ENCODE peak calls at places on chromosomes 5 and 9, in four cellular contexts. T, M, L and Z are unnamed samples.
A peak's percentile ranks its signal among the peaks of the same experiment; 100 is the strongest.

GRCh38 chr9:85332487-85332886 is 409.3 kb downstream of the AGTPBP1 start:
- ATAC-seq in L (no peak), T (no peak), M (no peak), Z (no peak)

GRCh38 chr9:107733530-107733907 is 243.9 kb upstream of the KLF4 start:
- ATAC-seq in T (no peak), M (no peak), L (no peak), Z (no peak)

GRCh38 chr5:38069360-38069759 is 189.0 kb upstream of the EGFLAM start:
- ATAC-seq in L (no peak), M (no peak), T (no peak), Z (no peak)

GRCh38 chr5:167861134-167861930 is 430.1 kb upstream of the WWC1 start:
- ATAC-seq in M (no peak), T (no peak), L (no peak), Z (no peak)

GRCh38 chr5:127871448-127872153 is 168.4 kb downstream of the CCDC192 start:
- ATAC-seq in M (no peak), L (no peak), T (peak; percentile 35), Z (no peak)

GRCh38 chr9:136170291-136170901 is 34.5 kb downstream of the LHX3 start:
- ATAC-seq in T (peak; percentile 72), L (peak; percentile 92), M (peak; percentile 47), Z (peak; percentile 83)

GRCh38 chr5:66324357-66324756 is 180.3 kb downstream of the SREK1 start:
- ATAC-seq in T (no peak), L (no peak), M (no peak), Z (no peak)

GRCh38 chr9:107631788-107632187 is 142.2 kb upstream of the KLF4 start:
- ATAC-seq in L (no peak), T (no peak), M (no peak), Z (no peak)

GRCh38 chr9:117958726-117959125 is 254.5 kb downstream of the TLR4 start:
- ATAC-seq in L (no peak), M (no peak), T (no peak), Z (no peak)

GRCh38 chr5:145681216-145681615 is 153.9 kb downstream of the PRELID2 start:
- ATAC-seq in T (no peak), L (no peak), M (no peak), Z (no peak)

GRCh38 chr9:94081435-94081834 is 2.8 kb upstream of the PTPDC1 start:
- ATAC-seq in L (no peak), M (no peak), T (no peak), Z (peak; percentile 76)

GRCh38 chr9:130932220-130933069 is 6.6 kb downstream of the FIBCD1 start:
- ATAC-seq in T (no peak), M (no peak), L (no peak), Z (no peak)

GRCh38 chr5:92086059-92086811 is 703.1 kb upstream of the ARRDC3 start:
- ATAC-seq in L (no peak), M (no peak), T (no peak), Z (no peak)

GRCh38 chr9:1837453-1838084 is 177.6 kb upstream of the SMARCA2 start:
- ATAC-seq in T (no peak), L (peak; percentile 34), M (no peak), Z (no peak)

GRCh38 chr5:112823656-112824055 is 37.4 kb upstream of the SRP19 start:
- ATAC-seq in M (no peak), T (peak; percentile 48), L (no peak), Z (no peak)

GRCh38 chr5:139246394-139246793 is 47.1 kb upstream of the MATR3 start:
- ATAC-seq in M (no peak), T (peak; percentile 17), L (peak; percentile 81), Z (peak; percentile 98)

GRCh38 chr5:150512368-150512747 is 4.4 kb downstream of the NDST1 start:
- ATAC-seq in M (no peak), T (peak; percentile 19), L (no peak), Z (no peak)

GRCh38 chr5:170438581-170438980 is 49.4 kb upstream of the KCNMB1 start:
- ATAC-seq in L (no peak), T (no peak), M (no peak), Z (no peak)

GRCh38 chr9:136088939-136089696 is 6.0 kb downstream of the NACC2 start:
- ATAC-seq in T (no peak), M (peak; percentile 31), L (no peak), Z (no peak)

GRCh38 chr5:113095831-113096230 is 119.2 kb downstream of the DCP2 start:
- ATAC-seq in T (no peak), M (no peak), L (no peak), Z (no peak)

GRCh38 chr5:114500756-114501155 is 138.9 kb downstream of the KCNN2 start:
- ATAC-seq in L (no peak), M (no peak), T (no peak), Z (no peak)

GRCh38 chr9:36337865-36338264 is 62.2 kb downstream of the RNF38 start:
- ATAC-seq in M (no peak), T (peak; percentile 21), L (no peak), Z (no peak)

GRCh38 chr5:157387683-157388093 is 72.3 kb upstream of the NIPAL4 start:
- ATAC-seq in T (no peak), M (no peak), L (no peak), Z (no peak)